ENCODE peak calls at places on chromosome 7, in ten cellular contexts. B is AG04450, O is neural crest cell, I is breast epithelium, M is MM.1S, P is fibroblast of lung, V is gastrocnemius medialis, Q is tibial nerve, F is progenitor cell of endocrine pancreas, H is Peyer's patch. N is an unnamed sample.

GRCh38 chr7:28774529-28775057 is 183.5 kb downstream of the TRIL start:
- DNase-seq in B (no peak), O (no peak), I (no peak), M (no peak), P (no peak), V (no peak), Q (no peak), F (no peak), H (no peak), N (no peak)

GRCh38 chr7:112255388-112255720 is 48.9 kb downstream of the ZNF277 start:
- DNase-seq in B (no peak), O (no peak), I (no peak), M (no peak), P (peak), V (no peak), Q (no peak), F (no peak), H (no peak), N (no peak)

GRCh38 chr7:20393021-20394015 is 62.6 kb downstream of the ITGB8 start:
- DNase-seq in B (no peak), O (no peak), I (no peak), M (no peak), P (peak), V (no peak), Q (no peak), F (no peak), H (peak), N (no peak)

GRCh38 chr7:43037531-43037930 is 74.9 kb upstream of the HECW1 start:
- DNase-seq in B (no peak), O (no peak), I (no peak), M (no peak), P (peak), V (no peak), Q (no peak), F (no peak), H (no peak), N (no peak)

GRCh38 chr7:104966022-104966421 is 48.0 kb upstream of the KMT2E start:
- DNase-seq in B (no peak), O (no peak), I (no peak), M (no peak), P (no peak), V (no peak), Q (no peak), F (no peak), H (no peak), N (no peak)

GRCh38 chr7:150897502-150898474 is 45.5 kb downstream of the AOC1 start:
- DNase-seq in B (no peak), O (no peak), I (no peak), M (peak), P (no peak), V (no peak), Q (no peak), F (no peak), H (peak), N (no peak)

GRCh38 chr7:1698221-1698620 is 28.1 kb downstream of the ELFN1 start:
- DNase-seq in B (no peak), O (no peak), I (no peak), M (no peak), P (no peak), V (no peak), Q (no peak), F (no peak), H (peak), N (no peak)

GRCh38 chr7:104192434-104192833 is 15.4 kb downstream of the ORC5 start:
- DNase-seq in B (no peak), O (no peak), I (no peak), M (no peak), P (no peak), V (no peak), Q (no peak), F (no peak), H (no peak), N (no peak)

GRCh38 chr7:100483728-100484635 is at the start of gene NYAP1:
- DNase-seq in B (no peak), O (no peak), I (no peak), M (no peak), P (peak), V (no peak), Q (no peak), F (no peak), H (peak), N (no peak)

GRCh38 chr7:44654255-44654791 is 47.9 kb downstream of the OGDH start:
- DNase-seq in B (no peak), O (no peak), I (no peak), M (no peak), P (no peak), V (no peak), Q (no peak), F (no peak), H (peak), N (no peak)

GRCh38 chr7:140069298-140069949 is 6.7 kb upstream of the PARP12 start:
- DNase-seq in B (no peak), O (no peak), I (no peak), M (no peak), P (no peak), V (no peak), Q (no peak), F (no peak), H (no peak), N (no peak)

GRCh38 chr7:105496501-105496900 is 25.6 kb downstream of the PUS7 start:
- DNase-seq in B (no peak), O (no peak), I (no peak), M (no peak), P (peak), V (no peak), Q (no peak), F (no peak), H (no peak), N (peak)

GRCh38 chr7:129053938-129054437 is 923 bp downstream of the TNPO3 start:
- DNase-seq in B (no peak), O (no peak), I (no peak), M (no peak), P (peak), V (no peak), Q (no peak), F (no peak), H (no peak), N (peak)

GRCh38 chr7:77800158-77800557 is 1.6 kb downstream of the PHTF2 start:
- DNase-seq in B (no peak), O (no peak), I (no peak), M (no peak), P (peak), V (no peak), Q (no peak), F (no peak), H (no peak), N (no peak)

GRCh38 chr7:135768990-135769389 is 20.4 kb upstream of the FAM180A start:
- DNase-seq in B (no peak), O (no peak), I (peak), M (no peak), P (no peak), V (no peak), Q (no peak), F (no peak), H (no peak), N (no peak)

GRCh38 chr7:111605246-111605645 is 43.0 kb upstream of the IMMP2L start:
- DNase-seq in B (no peak), O (no peak), I (no peak), M (no peak), P (no peak), V (no peak), Q (no peak), F (no peak), H (no peak), N (no peak)

GRCh38 chr7:16431646-16432424 is 10.5 kb upstream of the CRPPA start:
- DNase-seq in B (no peak), O (peak), I (no peak), M (peak), P (no peak), V (no peak), Q (no peak), F (no peak), H (peak), N (peak)

GRCh38 chr7:4249241-4249640 is 432.9 kb upstream of the FOXK1 start:
- DNase-seq in B (no peak), O (no peak), I (no peak), M (no peak), P (no peak), V (no peak), Q (no peak), F (no peak), H (no peak), N (no peak)

GRCh38 chr7:137933270-137934017 is 68.4 kb downstream of the CREB3L2 start:
- DNase-seq in B (no peak), O (no peak), I (peak), M (no peak), P (peak), V (peak), Q (no peak), F (no peak), H (no peak), N (peak)

GRCh38 chr7:128106840-128107239 is 75.6 kb upstream of the LRRC4 start:
- DNase-seq in B (no peak), O (no peak), I (no peak), M (no peak), P (no peak), V (no peak), Q (no peak), F (no peak), H (no peak), N (no peak)

GRCh38 chr7:112995091-112995824 is 91.4 kb downstream of the GPR85 start:
- DNase-seq in B (no peak), O (no peak), I (no peak), M (no peak), P (peak), V (no peak), Q (no peak), F (no peak), H (no peak), N (peak)

GRCh38 chr7:115047968-115048720 is 126.2 kb downstream of the MDFIC start:
- DNase-seq in B (no peak), O (no peak), I (no peak), M (no peak), P (peak), V (no peak), Q (no peak), F (no peak), H (no peak), N (no peak)

GRCh38 chr7:19587291-19587690 is 121.5 kb downstream of the POLR1F start:
- DNase-seq in B (no peak), O (no peak), I (no peak), M (peak), P (no peak), V (no peak), Q (no peak), F (no peak), H (no peak), N (no peak)

GRCh38 chr7:151897201-151897711 is 20.3 kb upstream of the PRKAG2 start:
- DNase-seq in B (no peak), O (no peak), I (no peak), M (no peak), P (no peak), V (no peak), Q (no peak), F (no peak), H (no peak), N (no peak)

GRCh38 chr7:158933468-158934139 is 77.2 kb downstream of the DYNC2I1 start:
- DNase-seq in B (no peak), O (no peak), I (no peak), M (no peak), P (no peak), V (no peak), Q (no peak), F (no peak), H (no peak), N (no peak)

GRCh38 chr7:141013345-141013715 is 1.4 kb downstream of the MRPS33 start:
- DNase-seq in B (no peak), O (no peak), I (no peak), M (peak), P (no peak), V (no peak), Q (no peak), F (no peak), H (no peak), N (no peak)

GRCh38 chr7:132575336-132575986 is 809 bp downstream of the PLXNA4 start:
- DNase-seq in B (no peak), O (peak), I (no peak), M (no peak), P (peak), V (no peak), Q (peak), F (no peak), H (peak), N (peak)

GRCh38 chr7:143381427-143382125 is 431 bp downstream of the ZYX start:
- DNase-seq in B (peak), O (peak), I (peak), M (no peak), P (peak), V (peak), Q (peak), F (no peak), H (peak), N (peak)

GRCh38 chr7:340979-341694 is 51.2 kb downstream of the FOXL3 start:
- DNase-seq in B (no peak), O (no peak), I (no peak), M (no peak), P (no peak), V (no peak), Q (no peak), F (no peak), H (no peak), N (no peak)

GRCh38 chr7:32453286-32454011 is 36.7 kb downstream of the LSM5 start:
- DNase-seq in B (no peak), O (no peak), I (no peak), M (no peak), P (no peak), V (no peak), Q (no peak), F (no peak), H (no peak), N (no peak)

GRCh38 chr7:144780071-144780608 is 55.7 kb downstream of the TPK1 start:
- DNase-seq in B (no peak), O (no peak), I (no peak), M (no peak), P (no peak), V (no peak), Q (no peak), F (no peak), H (no peak), N (no peak)

GRCh38 chr7:30168800-30169584 is 34.2 kb downstream of the MTURN start:
- DNase-seq in B (peak), O (no peak), I (no peak), M (no peak), P (peak), V (no peak), Q (no peak), F (no peak), H (no peak), N (peak)
- TF ChIP-seq CTCF in B (no peak), O (no peak), I (no peak), M (no peak), P (no peak), V (no peak), Q (no peak), F (no peak), H (no peak), N (peak)

GRCh38 chr7:94364816-94365215 is 29.9 kb upstream of the COL1A2 start:
- DNase-seq in B (no peak), O (no peak), I (no peak), M (no peak), P (no peak), V (no peak), Q (no peak), F (no peak), H (no peak), N (peak)
- TF ChIP-seq CTCF in B (no peak), O (no peak), I (no peak), M (no peak), P (no peak), V (no peak), Q (no peak), F (no peak), H (no peak), N (peak)

GRCh38 chr7:102433319-102434038 is at the start of gene ORAI2:
- DNase-seq in B (no peak), O (peak), I (peak), M (peak), P (peak), V (peak), Q (peak), F (peak), H (peak), N (peak)
- TF ChIP-seq CTCF in B (no peak), O (no peak), I (no peak), M (peak), P (no peak), V (no peak), Q (no peak), F (no peak), H (no peak), N (peak)

GRCh38 chr7:107147464-107148214 is 21.2 kb upstream of the HBP1 start:
- DNase-seq in B (no peak), O (no peak), I (no peak), M (peak), P (peak), V (no peak), Q (no peak), F (no peak), H (no peak), N (peak)
- TF ChIP-seq CTCF in B (peak), O (peak), I (peak), M (peak), P (peak), V (peak), Q (peak), F (peak), H (peak), N (peak)